ENCODE peak calls at places on chromosomes 2 and 18, in six cellular contexts. One of them, this sample, is unnamed.

GRCh38 chr2:112189001-112189556 is 50.9 kb downstream of the FBLN7 start:
- DNase-seq in neural progenitor cell: no peak
- DNase-seq in aorta: no peak
- DNase-seq in Peyer's patch: no peak
- DNase-seq in CD8-positive, alpha-beta memory T cell: no peak
- DNase-seq in pancreas: no peak
- DNase-seq in this sample: no peak

GRCh38 chr2:174717273-174717672 is 47.0 kb downstream of the CHRNA1 start:
- DNase-seq in pancreas: no peak
- DNase-seq in neural progenitor cell: no peak
- DNase-seq in Peyer's patch: no peak
- DNase-seq in aorta: no peak
- DNase-seq in CD8-positive, alpha-beta memory T cell: peak; percentile 48
- DNase-seq in this sample: no peak

GRCh38 chr2:4516362-4516761 is 813.0 kb downstream of the DCDC2C start:
- DNase-seq in CD8-positive, alpha-beta memory T cell: no peak
- DNase-seq in pancreas: no peak
- DNase-seq in aorta: no peak
- DNase-seq in Peyer's patch: no peak
- DNase-seq in neural progenitor cell: no peak
- DNase-seq in this sample: no peak

GRCh38 chr2:71889991-71890684 is 257.5 kb downstream of the CYP26B1 start:
- DNase-seq in neural progenitor cell: no peak
- DNase-seq in CD8-positive, alpha-beta memory T cell: no peak
- DNase-seq in Peyer's patch: no peak
- DNase-seq in pancreas: no peak
- DNase-seq in aorta: no peak
- DNase-seq in this sample: no peak

GRCh38 chr18:57475903-57476302 is 40.7 kb downstream of the ONECUT2 start:
- DNase-seq in CD8-positive, alpha-beta memory T cell: no peak
- DNase-seq in Peyer's patch: no peak
- DNase-seq in aorta: no peak
- DNase-seq in pancreas: no peak
- DNase-seq in neural progenitor cell: no peak
- DNase-seq in this sample: no peak

GRCh38 chr18:34729264-34729663 is 19.2 kb downstream of the DTNA start:
- DNase-seq in aorta: no peak
- DNase-seq in neural progenitor cell: peak; percentile 70
- DNase-seq in pancreas: no peak
- DNase-seq in Peyer's patch: no peak
- DNase-seq in CD8-positive, alpha-beta memory T cell: no peak
- DNase-seq in this sample: no peak

GRCh38 chr2:7899923-7900322 is 781.9 kb upstream of the ID2 start:
- DNase-seq in pancreas: peak; percentile 3
- DNase-seq in Peyer's patch: no peak
- DNase-seq in aorta: no peak
- DNase-seq in CD8-positive, alpha-beta memory T cell: no peak
- DNase-seq in neural progenitor cell: no peak
- DNase-seq in this sample: no peak

GRCh38 chr2:129301431-129301913 is 678.0 kb upstream of the RAB6C start:
- DNase-seq in neural progenitor cell: no peak
- DNase-seq in CD8-positive, alpha-beta memory T cell: no peak
- DNase-seq in pancreas: no peak
- DNase-seq in Peyer's patch: no peak
- DNase-seq in aorta: no peak
- DNase-seq in this sample: no peak

GRCh38 chr18:73101977-73102376 is 234.2 kb upstream of the NETO1 start:
- DNase-seq in pancreas: no peak
- DNase-seq in Peyer's patch: no peak
- DNase-seq in neural progenitor cell: no peak
- DNase-seq in CD8-positive, alpha-beta memory T cell: no peak
- DNase-seq in aorta: no peak
- DNase-seq in this sample: no peak

GRCh38 chr2:136117391-136117841 is 533 bp downstream of the CXCR4 start:
- DNase-seq in Peyer's patch: no peak
- DNase-seq in neural progenitor cell: peak; percentile 82
- DNase-seq in aorta: peak; percentile 58
- DNase-seq in pancreas: no peak
- DNase-seq in CD8-positive, alpha-beta memory T cell: no peak
- DNase-seq in this sample: peak; percentile 63

GRCh38 chr18:48590678-48591077 is 51.8 kb downstream of the CTIF start:
- DNase-seq in Peyer's patch: no peak
- DNase-seq in aorta: peak; percentile 73
- DNase-seq in pancreas: no peak
- DNase-seq in neural progenitor cell: no peak
- DNase-seq in CD8-positive, alpha-beta memory T cell: no peak
- DNase-seq in this sample: no peak

GRCh38 chr2:319059-319600 is 31.2 kb upstream of the ALKAL2 start:
- DNase-seq in CD8-positive, alpha-beta memory T cell: no peak
- DNase-seq in aorta: no peak
- DNase-seq in Peyer's patch: no peak
- DNase-seq in neural progenitor cell: no peak
- DNase-seq in pancreas: no peak
- DNase-seq in this sample: no peak

GRCh38 chr18:79608535-79608934 is 71.1 kb upstream of the CTDP1 start:
- DNase-seq in pancreas: no peak
- DNase-seq in neural progenitor cell: no peak
- DNase-seq in aorta: no peak
- DNase-seq in CD8-positive, alpha-beta memory T cell: no peak
- DNase-seq in Peyer's patch: no peak
- DNase-seq in this sample: no peak

GRCh38 chr2:47569658-47570398 is 166.9 kb downstream of the MSH2 start:
- DNase-seq in aorta: no peak
- DNase-seq in Peyer's patch: no peak
- DNase-seq in CD8-positive, alpha-beta memory T cell: no peak
- DNase-seq in neural progenitor cell: peak; percentile 75
- DNase-seq in pancreas: no peak
- DNase-seq in this sample: no peak

GRCh38 chr2:2579814-2580213 is 248.7 kb upstream of the MYT1L start:
- DNase-seq in CD8-positive, alpha-beta memory T cell: no peak
- DNase-seq in Peyer's patch: no peak
- DNase-seq in aorta: no peak
- DNase-seq in neural progenitor cell: no peak
- DNase-seq in pancreas: no peak
- DNase-seq in this sample: no peak

GRCh38 chr2:56671973-56672569 is 488.3 kb downstream of the CCDC85A start:
- DNase-seq in aorta: no peak
- DNase-seq in neural progenitor cell: no peak
- DNase-seq in pancreas: no peak
- DNase-seq in Peyer's patch: no peak
- DNase-seq in CD8-positive, alpha-beta memory T cell: no peak
- DNase-seq in this sample: peak; percentile 15

GRCh38 chr2:128440087-128440665 is 121.5 kb upstream of the HS6ST1 start:
- DNase-seq in neural progenitor cell: no peak
- DNase-seq in pancreas: no peak
- DNase-seq in Peyer's patch: no peak
- DNase-seq in CD8-positive, alpha-beta memory T cell: no peak
- DNase-seq in aorta: no peak
- DNase-seq in this sample: no peak

GRCh38 chr2:219118504-219118903 is 42.1 kb downstream of the NHEJ1 start:
- DNase-seq in aorta: no peak
- DNase-seq in pancreas: no peak
- DNase-seq in Peyer's patch: no peak
- DNase-seq in CD8-positive, alpha-beta memory T cell: no peak
- DNase-seq in neural progenitor cell: peak; percentile 23
- DNase-seq in this sample: no peak

GRCh38 chr2:119681868-119682220 is 2.8 kb downstream of the TMEM177 start:
- DNase-seq in neural progenitor cell: no peak
- DNase-seq in CD8-positive, alpha-beta memory T cell: no peak
- DNase-seq in Peyer's patch: no peak
- DNase-seq in pancreas: no peak
- DNase-seq in aorta: no peak
- DNase-seq in this sample: no peak

GRCh38 chr18:14074187-14074586 is 58.0 kb downstream of the ZNF519 start:
- DNase-seq in CD8-positive, alpha-beta memory T cell: no peak
- DNase-seq in pancreas: no peak
- DNase-seq in aorta: no peak
- DNase-seq in Peyer's patch: no peak
- DNase-seq in neural progenitor cell: peak; percentile 25
- DNase-seq in this sample: no peak

GRCh38 chr2:109158237-109158636 is 29.2 kb downstream of the SH3RF3 start:
- DNase-seq in aorta: no peak
- DNase-seq in CD8-positive, alpha-beta memory T cell: no peak
- DNase-seq in pancreas: no peak
- DNase-seq in Peyer's patch: no peak
- DNase-seq in neural progenitor cell: no peak
- DNase-seq in this sample: no peak

GRCh38 chr2:241595600-241596140 is 37.1 kb downstream of the BOK start:
- DNase-seq in aorta: no peak
- DNase-seq in neural progenitor cell: peak; percentile 65
- DNase-seq in Peyer's patch: no peak
- DNase-seq in pancreas: no peak
- DNase-seq in CD8-positive, alpha-beta memory T cell: no peak
- DNase-seq in this sample: no peak

DNA sequence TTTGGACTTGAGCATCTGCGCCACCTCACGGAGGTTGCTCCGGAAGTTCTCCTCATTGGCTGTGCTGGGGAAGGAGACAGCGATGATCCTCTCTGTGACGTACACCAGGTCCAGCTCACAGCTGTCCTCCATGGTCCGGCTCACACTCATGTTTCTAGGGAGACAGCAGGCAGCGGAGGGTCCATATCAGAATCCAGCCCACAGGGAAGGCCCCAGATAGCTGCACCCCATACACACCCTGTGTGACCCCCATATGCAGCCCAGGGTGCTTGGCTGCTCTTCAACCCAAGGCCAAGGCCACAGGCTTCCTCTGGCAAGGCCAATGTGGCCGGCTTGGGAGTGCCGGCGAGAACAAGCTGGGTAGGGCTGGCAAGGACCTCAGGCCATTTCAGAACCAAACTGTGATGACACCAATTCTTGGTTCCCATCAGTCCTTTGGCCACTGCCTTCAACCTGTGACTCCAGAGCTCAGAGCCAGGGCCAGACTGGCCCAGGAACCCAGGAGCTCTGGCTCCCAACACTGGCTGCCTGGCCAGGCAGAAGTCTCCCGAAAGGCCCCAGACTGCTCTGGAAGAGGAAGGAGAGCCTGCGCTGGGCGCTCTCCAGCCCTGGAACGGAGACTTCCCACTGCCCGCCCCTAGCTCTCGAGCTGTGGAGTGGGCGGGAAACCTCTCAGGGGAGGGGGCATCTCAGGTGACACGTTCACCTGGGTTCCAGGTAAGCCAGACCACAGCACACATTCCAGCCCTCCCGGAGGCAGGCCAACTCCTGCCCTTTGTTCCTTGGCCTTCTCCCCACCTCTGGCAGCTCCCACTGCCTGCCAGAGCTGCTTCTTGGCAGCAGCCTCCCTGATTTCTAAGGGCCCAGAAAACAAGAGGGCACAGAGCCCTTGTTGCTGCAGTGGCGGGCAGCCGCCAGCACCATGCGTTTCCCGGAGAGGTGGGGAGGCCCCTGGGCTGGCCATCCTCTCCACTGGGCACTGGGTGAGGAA is 104.7 kb downstream of the TNS1 start:
- DNase-seq in CD8-positive, alpha-beta memory T cell: no peak
- DNase-seq in Peyer's patch: no peak
- DNase-seq in neural progenitor cell: no peak
- DNase-seq in pancreas: peak; percentile 95
- DNase-seq in aorta: no peak
- DNase-seq in this sample: no peak
- H3K4me1 ChIP-seq in CD8-positive, alpha-beta memory T cell: no peaks in the 10 kb centered on the region
- H3K4me1 ChIP-seq in Peyer's patch: peaks cover 4% of the 10 kb centered on the region
- H3K4me1 ChIP-seq in neural progenitor cell: no peaks in the 10 kb centered on the region
- H3K4me1 ChIP-seq in pancreas: peaks cover 57% of the 10 kb centered on the region
- H3K4me1 ChIP-seq in aorta: peaks cover 1% of the 10 kb centered on the region
- H3K4me1 ChIP-seq in this sample: peaks cover 8% of the 10 kb centered on the region

DNA sequence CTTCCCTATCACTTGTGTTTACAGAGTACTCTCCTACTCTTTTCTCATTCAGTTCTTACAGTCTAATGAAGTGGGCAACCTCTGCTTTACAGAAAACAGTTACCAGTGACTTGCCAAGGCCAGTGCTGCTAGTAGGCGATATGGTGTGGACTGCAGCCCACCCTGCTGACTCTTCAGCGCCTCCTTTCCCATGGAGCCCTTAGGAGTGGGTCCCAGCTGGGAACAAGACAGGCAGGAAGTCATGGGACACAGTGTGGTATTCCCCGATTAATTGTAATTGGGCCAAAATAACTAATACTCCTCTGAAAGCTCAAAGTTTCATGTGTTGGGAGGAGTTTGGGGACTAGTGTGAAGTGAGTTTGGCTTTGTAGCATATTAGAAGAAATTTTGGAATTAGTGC is 120.1 kb upstream of the EML6 start:
- DNase-seq in pancreas: no peak
- DNase-seq in CD8-positive, alpha-beta memory T cell: no peak
- DNase-seq in neural progenitor cell: no peak
- DNase-seq in Peyer's patch: no peak
- DNase-seq in aorta: no peak
- DNase-seq in this sample: no peak
- H3K4me1 ChIP-seq in pancreas: peaks cover 27% of the 10 kb centered on the region
- H3K4me1 ChIP-seq in CD8-positive, alpha-beta memory T cell: peaks cover 88% of the 10 kb centered on the region
- H3K4me1 ChIP-seq in neural progenitor cell: peaks cover 16% of the 10 kb centered on the region
- H3K4me1 ChIP-seq in Peyer's patch: peaks cover 25% of the 10 kb centered on the region
- H3K4me1 ChIP-seq in aorta: peaks cover 12% of the 10 kb centered on the region
- H3K4me1 ChIP-seq in this sample: no peaks in the 10 kb centered on the region

GRCh38 chr2:30869988-30870387 is 62.7 kb upstream of the CAPN13 start:
- DNase-seq in neural progenitor cell: no peak
- DNase-seq in pancreas: no peak
- DNase-seq in CD8-positive, alpha-beta memory T cell: no peak
- DNase-seq in Peyer's patch: no peak
- DNase-seq in aorta: no peak
- DNase-seq in this sample: no peak

GRCh38 chr2:30865892-30866681 is 58.8 kb upstream of the CAPN13 start:
- DNase-seq in aorta: peak; percentile 44
- DNase-seq in pancreas: no peak
- DNase-seq in Peyer's patch: no peak
- DNase-seq in CD8-positive, alpha-beta memory T cell: no peak
- DNase-seq in neural progenitor cell: no peak
- DNase-seq in this sample: no peak

GRCh38 chr2:30865218-30865617 is 58.0 kb upstream of the CAPN13 start:
- DNase-seq in CD8-positive, alpha-beta memory T cell: no peak
- DNase-seq in Peyer's patch: no peak
- DNase-seq in aorta: no peak
- DNase-seq in neural progenitor cell: no peak
- DNase-seq in pancreas: no peak
- DNase-seq in this sample: no peak

GRCh38 chr2:30867385-30867784 is 60.1 kb upstream of the CAPN13 start:
- DNase-seq in neural progenitor cell: no peak
- DNase-seq in pancreas: no peak
- DNase-seq in aorta: no peak
- DNase-seq in Peyer's patch: no peak
- DNase-seq in CD8-positive, alpha-beta memory T cell: no peak
- DNase-seq in this sample: no peak

GRCh38 chr2:30866974-30867373 is 59.7 kb upstream of the CAPN13 start:
- DNase-seq in pancreas: no peak
- DNase-seq in aorta: peak; percentile 38
- DNase-seq in Peyer's patch: no peak
- DNase-seq in neural progenitor cell: no peak
- DNase-seq in CD8-positive, alpha-beta memory T cell: no peak
- DNase-seq in this sample: no peak
- H3K4me1 ChIP-seq in pancreas: no peaks in the 10 kb centered on the region
- H3K4me1 ChIP-seq in aorta: no peaks in the 10 kb centered on the region
- H3K4me1 ChIP-seq in Peyer's patch: no peaks in the 10 kb centered on the region
- H3K4me1 ChIP-seq in neural progenitor cell: peaks cover 6% of the 10 kb centered on the region
- H3K4me1 ChIP-seq in CD8-positive, alpha-beta memory T cell: no peaks in the 10 kb centered on the region
- H3K4me1 ChIP-seq in this sample: no peaks in the 10 kb centered on the region

GRCh38 chr2:205703471-205703870 is 21.2 kb downstream of the NRP2 start:
- DNase-seq in aorta: no peak
- DNase-seq in CD8-positive, alpha-beta memory T cell: no peak
- DNase-seq in pancreas: no peak
- DNase-seq in Peyer's patch: no peak
- DNase-seq in neural progenitor cell: no peak
- DNase-seq in this sample: no peak
- H3K4me1 ChIP-seq in aorta: peaks cover 2% of the 10 kb centered on the region
- H3K4me1 ChIP-seq in CD8-positive, alpha-beta memory T cell: peaks cover 9% of the 10 kb centered on the region
- H3K4me1 ChIP-seq in pancreas: no peaks in the 10 kb centered on the region
- H3K4me1 ChIP-seq in Peyer's patch: peaks cover 8% of the 10 kb centered on the region
- H3K4me1 ChIP-seq in neural progenitor cell: peaks cover 88% of the 10 kb centered on the region
- H3K4me1 ChIP-seq in this sample: peaks cover 29% of the 10 kb centered on the region

This sample was measured in SJCRH30.